ENCODE peak calls at places on chromosome X, in six cellular contexts. J, Q, E, F, K and U are unnamed samples.

GRCh38 chrX:53261573-53261972 is 19.8 kb downstream of the IQSEC2 start:
- DNase-seq in J (no peak), Q (no peak), E (no peak), F (no peak), K (no peak), U (no peak)

GRCh38 chrX:116384406-116384805 is 52.0 kb upstream of the SLC6A14 start:
- DNase-seq in J (peak), Q (peak), E (no peak), F (no peak), K (no peak), U (no peak)

GRCh38 chrX:28920141-28920540 is 332.9 kb downstream of the IL1RAPL1 start:
- DNase-seq in J (no peak), Q (no peak), E (no peak), F (no peak), K (no peak), U (no peak)

GRCh38 chrX:11427082-11428033 is 134.1 kb downstream of the AMELX start:
- DNase-seq in J (peak), Q (peak), E (peak), F (peak), K (peak), U (no peak)

GRCh38 chrX:331145-331771 is 12.7 kb upstream of the GTPBP6 start:
- DNase-seq in J (peak), Q (peak), E (peak), F (no peak), K (no peak), U (no peak)

GRCh38 chrX:16511776-16512400 is 138.1 kb upstream of the S100G start:
- DNase-seq in J (no peak), Q (peak), E (peak), F (no peak), K (no peak), U (no peak)

GRCh38 chrX:121455890-121456289 is 408.5 kb downstream of the GLUD2 start:
- DNase-seq in J (no peak), Q (no peak), E (no peak), F (no peak), K (no peak), U (no peak)

GRCh38 chrX:1387141-1387776 is 4.7 kb downstream of the SLC25A6 start:
- DNase-seq in J (no peak), Q (no peak), E (no peak), F (no peak), K (no peak), U (no peak)

GRCh38 chrX:43703211-43703791 is 47.2 kb downstream of the MAOA start:
- DNase-seq in J (no peak), Q (peak), E (peak), F (no peak), K (no peak), U (no peak)

GRCh38 chrX:45769919-45770582 is 569.4 kb upstream of the DIPK2B start:
- DNase-seq in J (peak), Q (peak), E (peak), F (no peak), K (peak), U (no peak)

GRCh38 chrX:1601768-1602085 is 10.3 kb downstream of the AKAP17A start:
- DNase-seq in J (no peak), Q (no peak), E (no peak), F (no peak), K (no peak), U (no peak)

GRCh38 chrX:154436597-154437397 is at the start of gene GDI1:
- DNase-seq in J (peak), Q (peak), E (peak), F (peak), K (peak), U (no peak)

GRCh38 chrX:30887721-30888120 is 1.3 kb downstream of the TAB3 start:
- DNase-seq in J (no peak), Q (no peak), E (no peak), F (no peak), K (no peak), U (no peak)

GRCh38 chrX:24146283-24146865 is 3.2 kb upstream of the ZFX start:
- DNase-seq in J (no peak), Q (no peak), E (peak), F (no peak), K (no peak), U (no peak)

GRCh38 chrX:150486011-150486410 is 82.4 kb upstream of the MTM1 start:
- DNase-seq in J (peak), Q (peak), E (peak), F (peak), K (peak), U (no peak)

GRCh38 chrX:97936296-97936695 is 1052.6 kb downstream of the RPA4 start:
- DNase-seq in J (no peak), Q (no peak), E (no peak), F (no peak), K (no peak), U (no peak)

GRCh38 chrX:1316527-1316926 is 20.1 kb upstream of the IL3RA start:
- DNase-seq in J (peak), Q (no peak), E (no peak), F (no peak), K (no peak), U (no peak)

GRCh38 chrX:10769696-10770619 is 149.6 kb upstream of the MID1 start:
- DNase-seq in J (peak), Q (peak), E (peak), F (no peak), K (peak), U (no peak)

GRCh38 chrX:17859609-17860178 is 1.4 kb downstream of the RAI2 start:
- DNase-seq in J (no peak), Q (no peak), E (no peak), F (no peak), K (peak), U (no peak)

GRCh38 chrX:9911479-9911878 is 55.7 kb upstream of the CLDN34 start:
- DNase-seq in J (no peak), Q (peak), E (peak), F (no peak), K (no peak), U (no peak)

GRCh38 chrX:96433409-96434122 is 251.1 kb upstream of the DIAPH2 start:
- DNase-seq in J (no peak), Q (no peak), E (no peak), F (no peak), K (no peak), U (no peak)

GRCh38 chrX:48021026-48021900 is 14.5 kb downstream of the SPACA5 start:
- DNase-seq in J (peak), Q (peak), E (peak), F (peak), K (peak), U (no peak)

GRCh38 chrX:40266490-40267333 is 169.0 kb upstream of the BCOR start:
- DNase-seq in J (peak), Q (peak), E (peak), F (peak), K (peak), U (peak)

GRCh38 chrX:132270699-132271098 is 51.5 kb upstream of the RAP2C start:
- DNase-seq in J (peak), Q (peak), E (peak), F (no peak), K (peak), U (no peak)

GRCh38 chrX:21176927-21177571 is 197.2 kb upstream of the CNKSR2 start:
- DNase-seq in J (no peak), Q (no peak), E (no peak), F (no peak), K (no peak), U (no peak)